ENCODE peak calls at places on chromosomes 13 and 19, in four cellular contexts. One of them, this sample, is unnamed.

GRCh38 chr19:47778954-47779351 is 450 bp downstream of the SELENOW start:
- DNase-seq in AG04449: no peak
- DNase-seq in dorsolateral prefrontal cortex: no peak
- DNase-seq in Peyer's patch: no peak
- DNase-seq in this sample: no peak

GRCh38 chr19:39247701-39248664 is 673 bp downstream of the IFNL4 start:
- DNase-seq in AG04449: no peak
- DNase-seq in dorsolateral prefrontal cortex: no peak
- DNase-seq in Peyer's patch: no peak
- DNase-seq in this sample: no peak

GRCh38 chr13:94239135-94239534 is 240.3 kb downstream of the DCT start:
- DNase-seq in AG04449: no peak
- DNase-seq in dorsolateral prefrontal cortex: no peak
- DNase-seq in Peyer's patch: no peak
- DNase-seq in this sample: no peak

GRCh38 chr19:9849786-9850185 is 14.7 kb downstream of the PIN1 start:
- DNase-seq in AG04449: no peak
- DNase-seq in dorsolateral prefrontal cortex: no peak
- DNase-seq in Peyer's patch: no peak
- DNase-seq in this sample: no peak

GRCh38 chr13:70249332-70250064 is 141.2 kb upstream of the KLHL1 start:
- DNase-seq in AG04449: no peak
- DNase-seq in dorsolateral prefrontal cortex: no peak
- DNase-seq in Peyer's patch: no peak
- DNase-seq in this sample: peak

GRCh38 chr19:13006431-13007281 is 11.4 kb downstream of the NFIX start:
- DNase-seq in AG04449: no peak
- DNase-seq in dorsolateral prefrontal cortex: no peak
- DNase-seq in Peyer's patch: no peak
- DNase-seq in this sample: no peak

GRCh38 chr13:59269476-59269875 is 894.3 kb downstream of the DIAPH3 start:
- DNase-seq in AG04449: peak
- DNase-seq in dorsolateral prefrontal cortex: no peak
- DNase-seq in Peyer's patch: no peak
- DNase-seq in this sample: peak

GRCh38 chr19:5112681-5113080 is 143.8 kb downstream of the KDM4B start:
- DNase-seq in AG04449: no peak
- DNase-seq in dorsolateral prefrontal cortex: no peak
- DNase-seq in Peyer's patch: no peak
- DNase-seq in this sample: no peak

GRCh38 chr19:33373701-33374405 is at the start of gene CEBPG:
- DNase-seq in AG04449: no peak
- DNase-seq in dorsolateral prefrontal cortex: no peak
- DNase-seq in Peyer's patch: no peak
- DNase-seq in this sample: no peak

GRCh38 chr13:33610471-33611015 is 207.4 kb upstream of the RFC3 start:
- DNase-seq in AG04449: no peak
- DNase-seq in dorsolateral prefrontal cortex: peak
- DNase-seq in Peyer's patch: no peak
- DNase-seq in this sample: peak
- H3K4me3 ChIP-seq in AG04449: no peak
- H3K4me3 ChIP-seq in dorsolateral prefrontal cortex: peak
- H3K4me3 ChIP-seq in Peyer's patch: no peak
- H3K4me3 ChIP-seq in this sample: peak

DNA sequence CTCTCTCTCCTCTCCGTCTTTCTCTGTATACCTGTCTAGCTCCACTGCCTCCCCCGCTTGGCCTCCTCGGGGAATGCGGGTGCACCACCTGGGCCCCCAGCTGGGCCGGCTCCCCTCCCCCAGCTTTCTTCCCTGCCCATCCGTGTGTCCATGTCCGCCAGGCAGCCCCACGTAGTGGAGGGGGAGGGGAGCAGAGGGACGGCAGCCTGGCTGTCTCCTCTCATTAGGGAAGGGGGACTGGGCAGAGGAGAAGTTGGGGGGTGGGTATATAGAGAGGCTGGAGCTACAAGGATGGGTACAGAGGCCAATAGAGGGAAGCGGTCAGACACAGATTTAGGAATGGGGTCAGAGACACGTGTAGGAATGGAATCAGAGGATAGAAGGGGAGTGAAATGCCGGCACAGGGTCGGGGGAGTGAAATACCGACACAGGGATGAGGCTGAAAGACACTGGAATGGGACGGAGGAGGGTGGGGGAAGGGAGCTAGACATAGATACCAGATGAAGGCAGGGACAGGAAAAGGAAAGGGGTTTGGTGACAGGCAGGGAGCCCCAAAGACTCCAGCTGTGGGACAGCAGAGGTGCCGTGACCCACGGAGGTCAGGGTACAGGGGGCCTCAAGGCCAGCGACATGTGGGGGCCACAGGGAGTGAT is 2.8 kb downstream of the NECTIN2 start:
- DNase-seq in AG04449: no peak
- DNase-seq in dorsolateral prefrontal cortex: no peak
- DNase-seq in Peyer's patch: no peak
- DNase-seq in this sample: no peak
- H3K4me3 ChIP-seq in AG04449: peak
- H3K4me3 ChIP-seq in dorsolateral prefrontal cortex: peak
- H3K4me3 ChIP-seq in Peyer's patch: peak
- H3K4me3 ChIP-seq in this sample: peak

DNA sequence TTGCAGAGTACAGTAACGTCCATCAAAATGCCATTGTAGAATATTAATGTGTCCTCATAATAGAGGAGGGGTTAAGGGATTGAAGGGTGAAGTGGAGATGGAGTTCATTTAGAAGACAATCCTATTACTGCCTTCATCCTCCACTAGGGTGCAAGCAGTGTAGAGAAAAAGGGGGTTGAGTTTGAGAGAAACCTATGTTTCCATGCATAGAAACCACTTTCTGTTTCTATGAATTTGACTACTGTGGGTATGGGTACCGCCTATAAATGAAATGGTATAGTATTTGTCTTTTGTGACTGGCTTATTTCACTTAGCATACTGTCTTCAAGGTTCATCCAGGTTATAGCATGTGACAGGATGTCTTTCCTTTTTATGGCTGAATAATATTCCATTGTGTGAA is 156.0 kb downstream of the GGACT start:
- DNase-seq in AG04449: no peak
- DNase-seq in dorsolateral prefrontal cortex: no peak
- DNase-seq in Peyer's patch: no peak
- DNase-seq in this sample: no peak
- H3K4me3 ChIP-seq in AG04449: no peak
- H3K4me3 ChIP-seq in dorsolateral prefrontal cortex: no peak
- H3K4me3 ChIP-seq in Peyer's patch: no peak
- H3K4me3 ChIP-seq in this sample: no peak

DNA sequence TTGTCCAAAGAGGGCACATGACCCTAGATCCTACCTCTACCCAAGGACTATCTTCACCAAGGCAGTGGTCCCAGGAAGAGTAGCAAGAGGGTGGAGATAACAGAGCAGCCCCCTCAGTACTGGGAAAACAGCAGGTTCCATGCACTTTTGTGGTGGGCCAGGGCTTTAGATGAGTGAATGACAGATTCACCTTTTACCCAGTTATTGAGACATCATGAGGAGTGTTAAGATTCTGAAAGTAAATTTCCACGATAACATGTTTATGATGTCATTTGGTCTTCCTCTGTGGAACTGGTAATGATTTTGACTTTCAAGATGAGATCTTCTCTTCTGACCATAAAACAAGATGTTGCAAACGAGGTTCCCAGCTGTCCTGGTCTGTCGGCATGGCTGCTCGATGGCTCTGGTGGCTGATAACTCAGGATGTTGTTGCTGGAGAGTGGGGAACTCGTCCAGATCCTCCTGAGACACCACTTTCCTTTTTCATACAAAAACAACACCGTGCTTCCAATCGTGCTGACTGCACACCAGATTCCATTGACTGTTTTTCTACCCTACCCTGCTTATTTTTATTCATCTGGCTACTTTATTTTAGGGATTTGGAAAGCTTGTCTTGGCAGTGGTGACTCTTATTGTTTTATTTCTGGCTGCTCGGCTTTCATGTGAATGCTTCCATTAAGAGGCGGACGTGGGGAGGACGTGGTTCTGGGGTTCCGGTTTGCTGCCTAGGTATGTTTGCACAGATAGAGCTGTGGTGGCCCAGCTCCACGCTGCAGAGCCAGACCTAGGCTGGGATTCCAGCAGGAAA is 88.5 kb downstream of the LRCH1 start:
- DNase-seq in AG04449: no peak
- DNase-seq in dorsolateral prefrontal cortex: no peak
- DNase-seq in Peyer's patch: no peak
- DNase-seq in this sample: no peak
- H3K4me3 ChIP-seq in AG04449: peak
- H3K4me3 ChIP-seq in dorsolateral prefrontal cortex: peak
- H3K4me3 ChIP-seq in Peyer's patch: no peak
- H3K4me3 ChIP-seq in this sample: no peak

GRCh38 chr19:1000591-1001537 is 645 bp downstream of the GRIN3B start:
- DNase-seq in AG04449: no peak
- DNase-seq in dorsolateral prefrontal cortex: no peak
- DNase-seq in Peyer's patch: no peak
- DNase-seq in this sample: no peak
- H3K4me3 ChIP-seq in AG04449: no peak
- H3K4me3 ChIP-seq in dorsolateral prefrontal cortex: no peak
- H3K4me3 ChIP-seq in Peyer's patch: peak
- H3K4me3 ChIP-seq in this sample: no peak

GRCh38 chr13:98443800-98444325 is 133.0 kb downstream of the STK24 start:
- DNase-seq in AG04449: no peak
- DNase-seq in dorsolateral prefrontal cortex: no peak
- DNase-seq in Peyer's patch: no peak
- DNase-seq in this sample: no peak
- H3K4me3 ChIP-seq in AG04449: no peak
- H3K4me3 ChIP-seq in dorsolateral prefrontal cortex: no peak
- H3K4me3 ChIP-seq in Peyer's patch: no peak
- H3K4me3 ChIP-seq in this sample: no peak

GRCh38 chr19:850979-851335 is 1.1 kb upstream of the ELANE start:
- DNase-seq in AG04449: no peak
- DNase-seq in dorsolateral prefrontal cortex: no peak
- DNase-seq in Peyer's patch: no peak
- DNase-seq in this sample: no peak
- H3K4me3 ChIP-seq in AG04449: no peak
- H3K4me3 ChIP-seq in dorsolateral prefrontal cortex: no peak
- H3K4me3 ChIP-seq in Peyer's patch: no peak
- H3K4me3 ChIP-seq in this sample: no peak